ENCODE peak calls at places on chromosome 9, in four cellular contexts. One of them, this sample, is unnamed.

GRCh38 chr9:130570200-130570599 is 9.2 kb upstream of the FUBP3 start:
- DNase-seq in fibroblast of the aortic adventitia: peak
- DNase-seq in A549: no peak
- DNase-seq in endothelial cell: no peak
- DNase-seq in this sample: no peak

GRCh38 chr9:17630531-17630949 is 51.7 kb downstream of the SH3GL2 start:
- DNase-seq in fibroblast of the aortic adventitia: no peak
- DNase-seq in A549: no peak
- DNase-seq in endothelial cell: no peak
- DNase-seq in this sample: no peak

GRCh38 chr9:107131108-107131799 is 151.8 kb upstream of the RAD23B start:
- DNase-seq in endothelial cell: no peak
- DNase-seq in fibroblast of the aortic adventitia: no peak
- DNase-seq in A549: no peak
- DNase-seq in this sample: no peak

GRCh38 chr9:78491402-78491801 is 194.5 kb downstream of the PSAT1 start:
- DNase-seq in fibroblast of the aortic adventitia: no peak
- DNase-seq in A549: no peak
- DNase-seq in endothelial cell: no peak
- DNase-seq in this sample: no peak

GRCh38 chr9:80066931-80067330 is 495.2 kb downstream of the TLE4 start:
- DNase-seq in A549: no peak
- DNase-seq in endothelial cell: no peak
- DNase-seq in fibroblast of the aortic adventitia: peak
- DNase-seq in this sample: no peak

GRCh38 chr9:72477862-72478564 is 43.4 kb upstream of the TMC1 start:
- DNase-seq in A549: peak
- DNase-seq in fibroblast of the aortic adventitia: peak
- DNase-seq in endothelial cell: peak
- DNase-seq in this sample: no peak

GRCh38 chr9:37575921-37576721 is at the start of gene FBXO10:
- DNase-seq in fibroblast of the aortic adventitia: peak
- DNase-seq in endothelial cell: peak
- DNase-seq in A549: peak
- DNase-seq in this sample: no peak

GRCh38 chr9:106980551-106981101 is 117.7 kb downstream of the ZNF462 start:
- DNase-seq in endothelial cell: no peak
- DNase-seq in fibroblast of the aortic adventitia: no peak
- DNase-seq in A549: no peak
- DNase-seq in this sample: no peak

GRCh38 chr9:37926737-37927590 is 23.0 kb upstream of the SLC25A51 start:
- DNase-seq in fibroblast of the aortic adventitia: no peak
- DNase-seq in endothelial cell: no peak
- DNase-seq in A549: no peak
- DNase-seq in this sample: no peak

GRCh38 chr9:121267689-121268597 is at the start of gene GSN:
- DNase-seq in fibroblast of the aortic adventitia: peak
- DNase-seq in A549: peak
- DNase-seq in endothelial cell: peak
- DNase-seq in this sample: no peak

GRCh38 chr9:106878943-106879916 is 16.3 kb downstream of the ZNF462 start:
- DNase-seq in A549: no peak
- DNase-seq in endothelial cell: peak
- DNase-seq in fibroblast of the aortic adventitia: peak
- DNase-seq in this sample: no peak

GRCh38 chr9:123003467-123003866 is 30.0 kb upstream of the GPR21 start:
- DNase-seq in fibroblast of the aortic adventitia: peak
- DNase-seq in endothelial cell: no peak
- DNase-seq in A549: no peak
- DNase-seq in this sample: no peak

GRCh38 chr9:121286973-121287721 is 19.2 kb downstream of the GSN start:
- DNase-seq in endothelial cell: peak
- DNase-seq in A549: peak
- DNase-seq in fibroblast of the aortic adventitia: peak
- DNase-seq in this sample: peak

GRCh38 chr9:18036364-18036896 is 437.5 kb upstream of the ADAMTSL1 start:
- DNase-seq in fibroblast of the aortic adventitia: no peak
- DNase-seq in endothelial cell: no peak
- DNase-seq in A549: no peak
- DNase-seq in this sample: no peak

GRCh38 chr9:126417007-126417406 is 90.4 kb downstream of the MVB12B start:
- DNase-seq in A549: no peak
- DNase-seq in endothelial cell: no peak
- DNase-seq in fibroblast of the aortic adventitia: peak
- DNase-seq in this sample: no peak

GRCh38 chr9:74562611-74563010 is 65.5 kb downstream of the RORB start:
- DNase-seq in fibroblast of the aortic adventitia: no peak
- DNase-seq in A549: no peak
- DNase-seq in endothelial cell: no peak
- DNase-seq in this sample: no peak

GRCh38 chr9:63817622-63818518 is 1467.1 kb downstream of the FOXD4L5 start:
- DNase-seq in A549: no peak
- DNase-seq in endothelial cell: peak
- DNase-seq in fibroblast of the aortic adventitia: peak
- DNase-seq in this sample: peak

GRCh38 chr9:124077915-124078572 is 66.5 kb downstream of the LHX2 start:
- DNase-seq in endothelial cell: no peak
- DNase-seq in fibroblast of the aortic adventitia: no peak
- DNase-seq in A549: no peak
- DNase-seq in this sample: no peak

GRCh38 chr9:128653941-128654340 is 2.7 kb downstream of the DYNC2I2 start:
- DNase-seq in endothelial cell: no peak
- DNase-seq in fibroblast of the aortic adventitia: no peak
- DNase-seq in A549: no peak
- DNase-seq in this sample: no peak

GRCh38 chr9:128657344-128657704 is 677 bp upstream of the DYNC2I2 start:
- DNase-seq in endothelial cell: no peak
- DNase-seq in A549: no peak
- DNase-seq in fibroblast of the aortic adventitia: no peak
- DNase-seq in this sample: no peak

GRCh38 chr9:128657796-128658195 is 1.1 kb upstream of the DYNC2I2 start:
- DNase-seq in endothelial cell: no peak
- DNase-seq in A549: no peak
- DNase-seq in fibroblast of the aortic adventitia: no peak
- DNase-seq in this sample: no peak

GRCh38 chr9:128654481-128654880 is 2.2 kb downstream of the DYNC2I2 start:
- DNase-seq in A549: no peak
- DNase-seq in endothelial cell: no peak
- DNase-seq in fibroblast of the aortic adventitia: no peak
- DNase-seq in this sample: no peak

DNA sequence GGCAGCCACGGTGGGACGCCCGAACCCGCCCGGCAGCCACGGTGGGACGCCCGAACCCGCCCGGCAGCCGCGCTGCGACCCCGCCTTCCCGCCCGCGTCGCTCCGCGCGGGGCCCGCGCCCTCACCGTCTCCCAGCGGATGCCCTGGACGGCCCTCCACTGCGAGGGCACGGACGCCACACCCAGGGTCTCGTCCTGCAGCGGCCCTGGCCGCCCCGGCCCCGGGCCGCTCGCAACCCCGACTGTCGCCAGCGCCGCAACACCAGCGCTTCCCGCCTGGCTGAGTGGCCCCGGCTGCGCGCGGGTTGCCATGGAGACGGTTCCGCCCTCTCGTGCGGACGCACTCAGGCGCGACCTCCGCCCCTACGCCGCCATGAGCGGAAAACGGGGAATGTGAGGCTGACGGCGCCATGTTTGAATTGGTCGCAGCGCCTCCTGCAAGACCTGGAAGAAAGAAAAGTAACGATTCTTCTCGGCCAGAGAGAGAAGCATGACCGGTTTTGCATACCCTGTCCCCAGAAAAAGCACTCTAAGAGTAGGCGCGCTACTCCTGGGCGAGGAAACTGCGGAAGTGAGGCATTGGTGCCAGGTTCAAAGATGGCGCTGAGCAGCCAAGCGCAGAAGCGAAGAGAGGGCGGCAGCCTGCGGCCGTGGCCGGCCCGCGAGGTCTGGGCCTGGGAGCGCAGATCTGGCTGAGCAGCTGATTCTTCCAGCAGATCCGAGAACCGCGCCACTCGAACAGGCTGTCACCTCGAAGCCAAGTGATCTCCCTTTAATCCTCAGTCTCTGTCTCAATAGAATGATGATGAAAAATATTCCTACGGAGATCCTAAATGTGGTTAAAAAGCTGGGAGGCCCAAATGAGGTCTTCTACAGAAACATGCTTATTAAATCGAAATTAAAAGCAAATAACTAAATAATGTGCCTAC is at the start of gene DYNC2I2:
- DNase-seq in endothelial cell: peak
- DNase-seq in A549: peak
- DNase-seq in fibroblast of the aortic adventitia: peak
- DNase-seq in this sample: peak
- TF ChIP-seq CTCF in endothelial cell: no peak
- TF ChIP-seq CTCF in A549: no peak
- TF ChIP-seq CTCF in fibroblast of the aortic adventitia: no peak
- TF ChIP-seq CTCF in this sample: no peak

DNA sequence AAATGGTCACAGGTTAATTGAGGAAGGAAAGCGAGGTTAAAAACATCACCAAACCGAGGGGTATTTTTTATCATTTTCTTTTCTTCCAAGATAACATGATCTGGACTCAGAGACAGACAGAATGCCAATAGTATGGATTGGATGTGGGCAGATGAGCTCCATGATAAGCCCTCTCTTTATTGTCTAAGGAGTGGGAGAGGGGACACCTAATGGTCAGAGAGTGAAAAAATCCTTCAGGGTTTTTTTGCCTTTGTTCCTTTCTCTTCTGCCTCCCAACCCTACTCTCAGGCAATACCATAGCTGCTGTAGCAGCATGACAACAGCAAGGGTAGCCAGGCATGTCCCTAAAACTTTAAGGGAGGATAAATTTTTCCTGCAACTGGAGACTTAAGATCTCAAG is 94.7 kb downstream of the DIRAS2 start:
- DNase-seq in fibroblast of the aortic adventitia: no peak
- DNase-seq in endothelial cell: no peak
- DNase-seq in A549: no peak
- DNase-seq in this sample: no peak
- TF ChIP-seq CTCF in fibroblast of the aortic adventitia: no peak
- TF ChIP-seq CTCF in endothelial cell: no peak
- TF ChIP-seq CTCF in A549: no peak
- TF ChIP-seq CTCF in this sample: no peak

GRCh38 chr9:98362624-98363023 is 107.2 kb upstream of the TBC1D2 start:
- DNase-seq in A549: no peak
- DNase-seq in endothelial cell: no peak
- DNase-seq in fibroblast of the aortic adventitia: no peak
- DNase-seq in this sample: no peak

GRCh38 chr9:98364042-98364441 is 108.6 kb upstream of the TBC1D2 start:
- DNase-seq in fibroblast of the aortic adventitia: no peak
- DNase-seq in endothelial cell: no peak
- DNase-seq in A549: no peak
- DNase-seq in this sample: no peak

GRCh38 chr9:98367371-98367900 is 112.0 kb upstream of the TBC1D2 start:
- DNase-seq in endothelial cell: no peak
- DNase-seq in A549: no peak
- DNase-seq in fibroblast of the aortic adventitia: no peak
- DNase-seq in this sample: no peak

GRCh38 chr9:98365724-98366123 is 110.3 kb upstream of the TBC1D2 start:
- DNase-seq in A549: no peak
- DNase-seq in fibroblast of the aortic adventitia: no peak
- DNase-seq in endothelial cell: no peak
- DNase-seq in this sample: no peak

DNA sequence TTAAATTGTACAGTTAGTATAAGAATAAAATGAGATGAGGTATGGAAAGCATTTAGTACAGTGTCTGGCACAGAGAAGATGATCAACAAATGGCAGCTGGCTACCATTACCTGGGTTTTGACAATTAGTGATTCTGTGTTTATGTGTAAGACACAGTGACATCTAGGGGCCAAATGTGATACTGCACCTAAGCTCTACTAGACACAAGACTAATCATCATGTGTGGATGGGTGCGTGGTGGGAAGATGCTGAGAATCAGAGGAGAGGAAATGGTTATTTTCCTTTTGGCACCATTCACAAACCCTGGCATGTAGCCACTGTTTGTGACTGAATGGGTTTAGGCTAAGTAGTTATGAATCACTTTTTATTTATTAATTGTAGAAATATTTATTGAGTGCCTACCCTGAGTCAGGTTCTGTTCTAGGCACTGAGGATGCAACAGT is 109.8 kb upstream of the TBC1D2 start:
- DNase-seq in A549: no peak
- DNase-seq in fibroblast of the aortic adventitia: peak
- DNase-seq in endothelial cell: no peak
- DNase-seq in this sample: no peak
- TF ChIP-seq CTCF in A549: no peak
- TF ChIP-seq CTCF in fibroblast of the aortic adventitia: peak
- TF ChIP-seq CTCF in endothelial cell: peak
- TF ChIP-seq CTCF in this sample: peak

GRCh38 chr9:19036611-19037010 is 3.6 kb upstream of the SAXO1 start:
- DNase-seq in fibroblast of the aortic adventitia: no peak
- DNase-seq in A549: no peak
- DNase-seq in endothelial cell: no peak
- DNase-seq in this sample: no peak
- TF ChIP-seq CTCF in fibroblast of the aortic adventitia: no peak
- TF ChIP-seq CTCF in A549: no peak
- TF ChIP-seq CTCF in endothelial cell: no peak
- TF ChIP-seq CTCF in this sample: no peak

DNA sequence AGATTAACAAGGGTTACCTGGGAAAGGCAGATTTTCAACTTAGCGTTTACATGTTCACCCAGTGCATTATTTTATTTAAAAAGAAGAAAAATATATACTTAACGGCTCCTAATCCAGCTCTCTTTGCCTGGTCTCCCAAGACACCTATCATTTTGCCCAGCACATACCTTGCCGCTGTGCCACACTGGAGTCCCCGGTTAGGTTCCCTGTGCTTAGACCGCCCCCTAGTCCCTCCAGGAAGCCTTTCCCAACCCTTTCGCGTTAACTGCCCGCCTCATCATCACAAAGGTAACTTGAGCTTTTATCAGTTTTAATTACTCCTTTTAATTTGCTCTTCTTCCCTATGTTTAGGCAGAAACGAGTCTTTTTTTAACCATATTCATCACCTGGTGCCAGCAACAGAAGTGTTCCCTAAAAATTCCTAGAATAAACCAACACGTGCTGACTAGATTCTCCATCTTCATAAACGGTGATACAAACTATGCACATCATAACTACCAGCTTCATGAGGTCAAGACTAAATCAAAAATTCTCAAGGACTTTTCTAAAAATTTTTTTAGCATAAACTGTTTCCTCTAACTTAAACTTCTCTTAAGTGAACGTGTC is 19.7 kb downstream of the DNAJA1 start:
- DNase-seq in A549: peak
- DNase-seq in fibroblast of the aortic adventitia: no peak
- DNase-seq in endothelial cell: peak
- DNase-seq in this sample: no peak
- TF ChIP-seq CTCF in A549: peak
- TF ChIP-seq CTCF in fibroblast of the aortic adventitia: no peak
- TF ChIP-seq CTCF in endothelial cell: no peak
- TF ChIP-seq CTCF in this sample: no peak

This sample was measured in CD14-positive monocyte.